ENCODE peak calls at places on chromosomes 3 and 15, in nine cellular contexts. P, Q, T, U, M, K, E, X and A are unnamed samples. For H3K27me3, the result is how much of the 10 kb centered on the place peaks cover.

GRCh38 chr3:159025733-159026132 is 223.9 kb downstream of the MFSD1 start:
- DNase-seq in K (no peak), E (no peak), T (no peak), U (no peak), Q (no peak), P (no peak), M (no peak), X (no peak), A (peak)

GRCh38 chr3:29755416-29755815 is 474.5 kb downstream of the RBMS3 start:
- DNase-seq in P (no peak), M (no peak), X (no peak), T (no peak), K (no peak), E (no peak), U (no peak), Q (no peak), A (no peak)

GRCh38 chr15:96366526-96366877 is 36.0 kb downstream of the NR2F2 start:
- DNase-seq in E (no peak), T (no peak), Q (no peak), U (no peak), M (no peak), K (no peak), X (no peak), P (no peak), A (no peak)

GRCh38 chr15:39597751-39598185 is 16.9 kb downstream of the THBS1 start:
- DNase-seq in E (peak), T (no peak), U (no peak), Q (no peak), X (no peak), P (no peak), K (no peak), M (no peak), A (peak)

GRCh38 chr15:31381801-31382692 is 55.4 kb downstream of the KLF13 start:
- DNase-seq in M (no peak), E (no peak), U (peak), P (no peak), T (no peak), K (no peak), Q (no peak), X (peak), A (no peak)

GRCh38 chr15:80423215-80423614 is 19.0 kb downstream of the ARNT2 start:
- DNase-seq in U (no peak), T (no peak), P (no peak), Q (peak), M (no peak), X (no peak), K (no peak), E (peak), A (peak)

GRCh38 chr3:188627652-188628051 is 473.7 kb downstream of the LPP start:
- DNase-seq in U (no peak), M (no peak), T (no peak), K (no peak), X (no peak), E (peak), Q (peak), P (no peak), A (peak)

GRCh38 chr3:64880926-64881325 is 193.1 kb upstream of the ADAMTS9 start:
- DNase-seq in T (no peak), Q (no peak), M (no peak), K (no peak), E (no peak), U (no peak), P (no peak), X (no peak), A (no peak)

GRCh38 chr3:30996467-30996866 is 102.0 kb upstream of the GADL1 start:
- DNase-seq in Q (no peak), U (no peak), T (no peak), K (no peak), E (no peak), P (no peak), X (no peak), M (no peak), A (no peak)

GRCh38 chr3:107545680-107546120 is 22.9 kb downstream of the BBX start:
- DNase-seq in T (no peak), M (no peak), E (peak), U (no peak), X (no peak), Q (no peak), P (no peak), K (no peak), A (no peak)

DNA sequence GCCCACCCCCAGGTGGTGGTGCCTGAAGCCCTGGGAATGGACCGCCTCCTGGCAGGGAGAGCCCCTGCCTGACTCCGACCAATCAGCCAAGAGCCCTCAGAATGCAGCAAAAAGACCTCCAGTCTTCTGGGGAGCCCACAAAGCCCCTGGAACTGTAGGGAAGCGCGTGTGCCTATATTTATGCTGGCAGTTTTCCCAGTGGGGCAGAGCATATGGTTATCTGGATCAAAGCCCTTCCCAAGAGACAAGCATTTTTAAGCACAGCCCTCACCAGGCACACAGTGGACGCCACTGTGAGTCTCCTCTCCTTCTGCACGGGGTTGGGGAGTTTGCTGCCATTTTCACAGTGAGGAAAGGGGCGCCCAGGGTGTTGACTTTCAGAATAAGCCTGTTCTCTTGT is 80.9 kb upstream of the RPL32 start:
- DNase-seq in T (no peak), M (no peak), E (peak), U (no peak), X (no peak), Q (no peak), P (no peak), K (no peak), A (no peak)
- TF ChIP-seq CTCF in T (no peak), M (no peak), E (no peak), U (no peak), X (no peak), Q (no peak), P (no peak), K (no peak), A (no peak)

GRCh38 chr15:89399070-89399389 is 64.4 kb upstream of the POLG start:
- DNase-seq in Q (no peak), K (no peak), E (no peak), U (no peak), M (no peak), X (no peak), T (no peak), P (no peak), A (no peak)

GRCh38 chr15:89399390-89400120 is 64.9 kb upstream of the POLG start:
- DNase-seq in K (no peak), U (no peak), E (no peak), T (no peak), Q (no peak), M (no peak), P (peak), X (no peak), A (no peak)

GRCh38 chr15:89401636-89402252 is 67.1 kb upstream of the POLG start:
- DNase-seq in M (no peak), E (peak), K (no peak), X (no peak), T (no peak), U (no peak), Q (peak), P (peak), A (peak)

GRCh38 chr15:89400997-89401590 is 66.5 kb upstream of the POLG start:
- DNase-seq in U (no peak), K (no peak), T (no peak), E (no peak), P (no peak), M (no peak), X (no peak), Q (no peak), A (no peak)

DNA sequence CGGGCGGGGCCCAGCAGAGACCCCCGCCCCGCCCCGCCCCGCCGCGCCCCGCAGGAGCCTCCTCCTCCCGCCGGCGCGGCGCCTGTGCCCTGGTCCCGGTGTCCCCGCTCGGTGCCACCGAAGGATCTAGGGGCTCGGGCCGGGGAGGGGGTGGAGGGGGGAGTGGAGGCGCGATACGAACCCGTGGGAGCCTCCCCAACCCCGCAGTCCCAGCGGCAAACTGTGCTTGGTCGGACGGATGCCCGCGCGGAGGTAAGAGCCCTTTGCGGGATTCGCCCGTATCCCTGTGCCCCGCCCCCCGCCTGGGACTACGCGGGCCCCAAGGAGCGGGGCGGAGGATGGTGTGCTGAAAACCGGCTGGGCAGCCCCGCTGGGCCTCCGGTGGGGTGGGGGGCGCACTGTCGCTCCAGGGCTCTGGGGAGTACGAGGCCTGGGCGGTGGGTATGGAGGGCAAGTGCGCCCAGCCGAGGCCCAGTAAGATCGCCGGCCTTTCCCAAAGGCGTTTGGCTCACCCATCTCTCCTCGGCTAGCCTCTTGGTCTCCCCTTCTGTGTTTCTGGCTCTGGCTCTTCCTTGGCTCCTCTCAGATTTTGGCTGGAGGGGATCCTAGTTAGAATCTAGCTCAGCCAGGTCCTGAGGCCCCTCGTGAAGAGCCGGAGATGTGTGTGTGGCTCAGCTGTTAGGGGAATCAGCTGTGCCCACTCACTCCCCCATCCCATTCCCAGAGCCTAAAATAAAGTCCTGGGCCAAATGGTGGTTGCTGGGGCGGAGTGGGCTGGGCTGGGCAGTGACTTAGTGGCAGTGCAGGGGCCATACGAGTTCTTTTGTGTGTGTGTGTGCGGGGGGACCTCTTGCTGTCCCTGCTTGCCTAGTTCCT is 65.7 kb upstream of the POLG start:
- DNase-seq in E (no peak), K (no peak), T (no peak), M (no peak), U (no peak), X (no peak), P (no peak), Q (no peak), A (no peak)
- H3K4me3 ChIP-seq in E (no peak), K (peak), T (no peak), M (peak), U (no peak), X (peak), P (peak), Q (no peak), A (peak)

GRCh38 chr3:156132313-156132712 is 11.9 kb downstream of the KCNAB1 start:
- DNase-seq in K (no peak), X (no peak), E (no peak), U (no peak), T (no peak), Q (no peak), P (no peak), M (no peak), A (no peak)

GRCh38 chr3:156120528-156121251 is at the start of gene KCNAB1:
- DNase-seq in T (no peak), X (no peak), E (no peak), U (no peak), P (no peak), M (no peak), K (no peak), Q (no peak), A (no peak)

GRCh38 chr3:156131799-156132198 is 11.4 kb downstream of the KCNAB1 start:
- DNase-seq in E (no peak), T (no peak), X (no peak), U (no peak), K (no peak), P (no peak), M (no peak), Q (no peak), A (no peak)

GRCh38 chr3:156131241-156131640 is 10.9 kb downstream of the KCNAB1 start:
- DNase-seq in E (no peak), T (no peak), X (no peak), P (no peak), U (no peak), Q (no peak), M (no peak), K (no peak), A (no peak)

GRCh38 chr3:156126467-156126866 is 6.1 kb downstream of the KCNAB1 start:
- DNase-seq in T (no peak), U (no peak), K (no peak), Q (no peak), X (no peak), M (no peak), E (no peak), P (no peak), A (no peak)
- H3K27me3 ChIP-seq in T (under half), U (under half), K (under half), Q (under half), X (under half), M (under half), E (under half), P (under half), A (under half)

GRCh38 chr15:38005949-38006800 is 71.7 kb downstream of the TMCO5A start:
- DNase-seq in K (no peak), X (no peak), P (no peak), M (no peak), Q (no peak), T (no peak), U (no peak), E (peak), A (peak)

GRCh38 chr15:38012894-38013293 is 78.5 kb downstream of the TMCO5A start:
- DNase-seq in T (no peak), M (no peak), Q (no peak), E (no peak), X (no peak), P (no peak), K (no peak), U (no peak), A (no peak)

GRCh38 chr15:38010390-38010789 is 76.0 kb downstream of the TMCO5A start:
- DNase-seq in K (no peak), P (no peak), M (no peak), E (no peak), T (no peak), X (no peak), U (no peak), Q (no peak), A (no peak)
- TF ChIP-seq CTCF in K (no peak), P (no peak), M (no peak), E (no peak), T (no peak), X (no peak), U (no peak), Q (peak), A (no peak)

GRCh38 chr3:27885641-27886040 is 163.5 kb upstream of the EOMES start:
- DNase-seq in Q (no peak), X (no peak), M (no peak), U (no peak), T (no peak), E (no peak), K (no peak), P (no peak), A (no peak)
- H3K4me3 ChIP-seq in Q (no peak), X (no peak), M (no peak), U (no peak), T (no peak), E (no peak), K (no peak), P (no peak), A (no peak)

GRCh38 chr15:77693576-77693975 is 60.9 kb upstream of the LINGO1 start:
- DNase-seq in E (no peak), U (no peak), M (no peak), K (no peak), X (no peak), Q (no peak), P (no peak), T (no peak), A (no peak)
- H3K27me3 ChIP-seq in E (under half), U (half or more), M (under half), K (half or more), X (half or more), Q (under half), P (half or more), T (under half), A (under half)

GRCh38 chr3:48503406-48504050 is 446 bp downstream of the SHISA5 start:
- DNase-seq in K (peak), E (peak), M (no peak), P (peak), U (peak), Q (no peak), X (peak), T (peak), A (peak)

GRCh38 chr3:48511551-48511950 is 7.6 kb upstream of the SHISA5 start:
- DNase-seq in U (no peak), Q (no peak), E (no peak), T (no peak), P (no peak), K (no peak), M (no peak), X (no peak), A (no peak)

GRCh38 chr3:48505146-48505545 is 1.2 kb upstream of the SHISA5 start:
- DNase-seq in E (no peak), Q (no peak), M (no peak), T (no peak), X (no peak), K (no peak), P (no peak), U (no peak), A (no peak)

GRCh38 chr3:48504051-48504946 is at the start of gene SHISA5:
- DNase-seq in P (peak), E (peak), U (peak), X (peak), Q (no peak), T (peak), K (peak), M (no peak), A (peak)

GRCh38 chr3:48507256-48508061 is 3.5 kb upstream of the SHISA5 start:
- DNase-seq in K (peak), E (peak), U (peak), Q (no peak), X (peak), P (peak), T (no peak), M (peak), A (peak)
- TF ChIP-seq CTCF in K (peak), E (peak), U (peak), Q (peak), X (peak), P (peak), T (no peak), M (peak), A (peak)